ENCODE peak calls at places on chromosomes 6 and 20, in five cellular contexts. H is NCI-H226; G is CD4-positive, CD25-positive, alpha-beta regulatory T cell; V is NCI-H69; Z is HT-29. P is an unnamed sample.
A peak's percentile ranks its signal among the peaks of the same experiment; 100 is the strongest.

GRCh38 chr6:143501851-143502250 is 9.7 kb downstream of the FUCA2 start:
- DNase-seq in V (no peak), G (no peak), Z (no peak), H (no peak), P (no peak)

GRCh38 chr20:34536798-34537394 is 20.7 kb downstream of the DYNLRB1 start:
- DNase-seq in G (peak; percentile 27), H (peak; percentile 1), Z (peak; percentile 31), V (peak; percentile 35), P (no peak)

GRCh38 chr6:149499066-149499465 is 14.3 kb upstream of the ZC3H12D start:
- DNase-seq in Z (no peak), G (no peak), H (peak; percentile 63), V (peak; percentile 91), P (no peak)

GRCh38 chr6:4299476-4299875 is 164.1 kb upstream of the ECI2 start:
- DNase-seq in G (no peak), Z (no peak), H (peak; percentile 64), V (no peak), P (no peak)

GRCh38 chr20:22776369-22776768 is 192.0 kb upstream of the FOXA2 start:
- DNase-seq in Z (no peak), V (no peak), H (peak; percentile 12), G (no peak), P (no peak)

GRCh38 chr20:55264825-55265224 is 740.5 kb downstream of the CBLN4 start:
- DNase-seq in Z (no peak), V (peak; percentile 73), H (no peak), G (no peak), P (no peak)

GRCh38 chr20:37343212-37343993 is 2.5 kb upstream of the SRC start:
- DNase-seq in H (no peak), Z (peak; percentile 89), G (no peak), V (no peak), P (no peak)

GRCh38 chr6:125728739-125729138 is 20.7 kb upstream of the HEY2 start:
- DNase-seq in H (peak; percentile 41), G (no peak), V (peak; percentile 92), Z (no peak), P (no peak)

GRCh38 chr20:20603339-20603990 is 109.0 kb downstream of the RALGAPA2 start:
- DNase-seq in G (no peak), Z (no peak), V (peak; percentile 99), H (no peak), P (no peak)

GRCh38 chr6:25193147-25193864 is 85.9 kb upstream of the CARMIL1 start:
- DNase-seq in Z (peak; percentile 56), G (no peak), V (peak; percentile 12), H (peak; percentile 93), P (no peak)

GRCh38 chr20:24708411-24709295 is 239.2 kb downstream of the SYNDIG1 start:
- DNase-seq in G (no peak), H (no peak), V (no peak), Z (no peak), P (peak; percentile 29)

GRCh38 chr6:10369896-10370295 is 45.0 kb downstream of the TFAP2A start:
- DNase-seq in H (peak; percentile 55), G (no peak), Z (no peak), V (no peak), P (no peak)

GRCh38 chr6:42431877-42432276 is 19.8 kb downstream of the TRERF1 start:
- DNase-seq in G (no peak), V (no peak), H (no peak), Z (no peak), P (no peak)

GRCh38 chr6:155040946-155041345 is 45.8 kb downstream of the TIAM2 start:
- DNase-seq in V (no peak), Z (no peak), H (no peak), G (no peak), P (no peak)

GRCh38 chr6:100134703-100135102 is 140.7 kb upstream of the MCHR2 start:
- DNase-seq in Z (no peak), H (peak; percentile 50), V (no peak), G (no peak), P (no peak)

GRCh38 chr20:14716251-14716650 is 378.8 kb upstream of the FLRT3 start:
- DNase-seq in Z (no peak), G (no peak), H (no peak), V (no peak), P (peak; percentile 47)

GRCh38 chr6:43636312-43636667 is 650 bp downstream of the MAD2L1BP start:
- DNase-seq in G (no peak), Z (no peak), V (peak; percentile 50), H (no peak), P (no peak)

GRCh38 chr6:39843305-39844020 is 51.3 kb downstream of the DAAM2 start:
- DNase-seq in Z (peak; percentile 18), V (no peak), H (no peak), G (no peak), P (no peak)

GRCh38 chr20:36861625-36861874 is 14.4 kb upstream of the TLDC2 start:
- DNase-seq in H (no peak), Z (no peak), G (no peak), V (peak; percentile 29), P (no peak)

GRCh38 chr20:59785118-59785959 is 148.1 kb downstream of the SYCP2 start:
- DNase-seq in G (no peak), Z (no peak), V (no peak), H (no peak), P (no peak)